ENCODE peak calls at places on chromosomes 4 and X, in seven cellular contexts. A is heart right ventricle, Z is fibroblast of mammary gland, F is astrocyte of the cerebellum, I is fibroblast of lung, C is BJ, R is kidney. L is an unnamed sample.

GRCh38 chrX:20320461-20321159 is 53.9 kb upstream of the RPS6KA3 start:
- DNase-seq in R (no peak), F (no peak), C (no peak), I (no peak), A (no peak), Z (no peak), L (no peak)

GRCh38 chr4:130359537-130359936 is 1263.6 kb downstream of the C4orf33 start:
- DNase-seq in Z (peak), F (peak), A (no peak), R (no peak), C (no peak), I (peak), L (peak)

GRCh38 chr4:130632731-130633604 is 1537.0 kb downstream of the C4orf33 start:
- DNase-seq in I (peak), C (no peak), A (no peak), R (no peak), F (peak), Z (peak), L (peak)

GRCh38 chrX:106415276-106415895 is 196.4 kb upstream of the RADX start:
- DNase-seq in R (no peak), A (no peak), F (no peak), Z (peak), I (peak), C (no peak), L (peak)

GRCh38 chr4:24516926-24517325 is 67.4 kb downstream of the DHX15 start:
- DNase-seq in C (no peak), R (no peak), F (no peak), Z (no peak), I (no peak), A (no peak), L (no peak)

GRCh38 chr4:10554694-10555093 is 97.5 kb upstream of the ZNF518B start:
- DNase-seq in C (no peak), F (peak), R (no peak), Z (peak), A (peak), I (peak), L (peak)

GRCh38 chr4:183657564-183657963 is 1.4 kb downstream of the RWDD4 start:
- DNase-seq in R (no peak), Z (no peak), F (no peak), A (no peak), C (no peak), I (peak), L (peak)

GRCh38 chr4:19130836-19131235 is 1109.3 kb upstream of the LCORL start:
- DNase-seq in I (peak), Z (peak), R (no peak), C (peak), F (peak), A (no peak), L (peak)

GRCh38 chr4:103091601-103092223 is 7.9 kb downstream of the BDH2 start:
- DNase-seq in A (no peak), I (peak), F (peak), R (no peak), C (no peak), Z (peak), L (peak)

GRCh38 chrX:120145295-120145925 is 13.0 kb upstream of the RHOXF2 start:
- DNase-seq in R (no peak), Z (no peak), C (no peak), I (no peak), A (no peak), F (no peak), L (no peak)

GRCh38 chr4:70504733-70505132 is 13.6 kb upstream of the AMTN start:
- DNase-seq in A (no peak), R (no peak), Z (no peak), C (no peak), I (no peak), F (no peak), L (no peak)

GRCh38 chr4:70508801-70509200 is 9.6 kb upstream of the AMTN start:
- DNase-seq in A (no peak), R (no peak), Z (no peak), I (peak), F (no peak), C (no peak), L (no peak)

DNA sequence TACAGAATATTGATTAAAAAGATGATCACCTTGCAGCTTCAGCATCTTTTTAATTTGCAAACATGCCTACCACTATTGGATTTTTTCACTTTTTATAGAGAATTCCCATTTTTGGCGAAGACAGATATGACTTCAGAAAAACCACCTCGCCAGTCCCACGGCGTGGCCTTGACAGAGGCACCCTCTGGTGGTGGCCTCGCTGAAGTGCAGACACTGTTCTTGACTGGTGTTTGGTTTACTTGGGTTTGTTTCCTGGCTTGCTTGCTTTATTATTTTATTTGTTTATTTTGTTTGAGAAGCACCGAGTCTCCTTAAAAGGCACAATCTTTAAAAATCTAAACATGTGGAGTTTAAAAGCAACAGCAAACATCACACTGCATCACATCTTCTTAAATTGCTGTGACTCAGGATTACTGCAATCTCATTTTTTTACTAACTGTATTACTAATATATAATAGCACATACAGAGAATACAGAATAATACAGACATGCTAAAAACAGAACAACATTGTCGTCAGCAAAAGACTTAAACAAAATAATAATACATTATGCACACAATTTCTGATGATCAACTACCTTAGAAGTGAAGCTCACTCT is 13.1 kb upstream of the AMTN start:
- DNase-seq in R (peak), A (peak), C (no peak), I (peak), F (peak), Z (peak), L (peak)
- TF ChIP-seq CTCF in R (peak), A (peak), C (peak), I (peak), F (peak), Z (peak), L (peak)

GRCh38 chr4:101527186-101527585 is 179.9 kb upstream of the PPP3CA start:
- DNase-seq in C (no peak), R (no peak), Z (no peak), I (peak), F (no peak), A (no peak), L (no peak)
- H3K4me3 ChIP-seq in C (no peak), R (no peak), Z (no peak), I (no peak), F (no peak), A (no peak), L (no peak)

DNA sequence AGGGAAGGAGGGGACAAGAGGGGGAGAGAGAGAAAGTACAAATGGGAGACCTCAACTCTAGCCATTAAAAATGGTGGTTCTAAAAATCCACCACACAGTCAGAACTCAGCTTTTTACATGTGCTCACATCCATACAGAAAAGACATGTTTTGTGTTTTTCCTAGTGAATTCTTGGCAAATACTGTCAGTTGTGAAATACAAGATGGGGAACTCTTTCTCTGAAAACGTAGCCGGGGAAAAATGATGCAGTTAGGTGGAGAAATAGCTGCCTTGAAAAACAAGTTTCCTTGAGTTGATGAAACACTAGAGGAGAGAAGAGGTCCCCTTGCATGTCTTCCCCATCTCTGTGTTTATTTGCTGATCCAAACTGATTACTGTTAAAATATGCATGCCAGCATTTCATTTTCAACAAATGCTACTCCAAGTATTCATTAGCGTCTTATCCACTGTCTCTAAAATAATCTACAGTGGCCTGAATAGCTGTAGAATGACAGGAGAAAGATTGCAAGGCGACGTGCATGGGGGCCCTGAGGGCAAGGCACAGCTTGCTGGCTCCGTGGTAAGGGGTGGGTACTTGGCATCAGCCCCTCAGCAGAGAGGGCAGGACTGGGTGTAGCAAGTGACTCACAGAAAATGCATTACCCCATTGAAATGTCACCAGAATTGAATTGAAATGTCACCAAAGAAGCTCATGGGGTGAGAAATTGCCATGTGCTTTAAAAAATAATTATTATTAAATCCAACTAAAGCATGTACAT is 48.1 kb upstream of the TBL1X start:
- DNase-seq in I (peak), R (no peak), Z (peak), A (no peak), F (no peak), C (peak), L (no peak)
- TF ChIP-seq CTCF in I (no peak), R (no peak), Z (no peak), A (no peak), F (no peak), C (no peak), L (no peak)

GRCh38 chrX:103776586-103776985 is at the start of gene PLP1:
- DNase-seq in F (no peak), C (no peak), I (no peak), A (no peak), R (no peak), Z (no peak), L (no peak)
- H3K4me3 ChIP-seq in F (no peak), C (no peak), I (no peak), A (no peak), R (no peak), Z (no peak), L (no peak)

DNA sequence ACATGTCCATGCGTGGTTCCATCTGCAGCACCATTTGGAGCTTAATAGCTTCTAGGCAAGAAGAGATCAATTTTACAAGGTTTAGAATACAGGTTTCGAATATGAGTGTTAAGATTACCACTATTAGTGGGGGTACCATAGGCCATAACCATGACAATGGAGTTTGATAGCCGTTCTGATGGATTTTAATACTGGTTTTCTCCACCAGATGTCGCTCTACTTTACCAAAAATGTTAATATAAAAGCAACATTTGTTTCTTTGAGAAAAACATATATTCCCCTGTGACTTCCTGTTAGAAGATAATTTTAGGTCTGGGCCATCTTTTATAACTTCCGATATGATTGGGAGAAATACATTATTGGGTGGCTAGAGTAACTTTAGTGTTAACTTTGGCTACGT is 499.7 kb upstream of the POU3F4 start:
- DNase-seq in R (no peak), Z (peak), F (no peak), I (no peak), A (no peak), C (no peak), L (no peak)
- TF ChIP-seq CTCF in R (peak), Z (peak), F (peak), I (no peak), A (no peak), C (no peak), L (peak)

GRCh38 chr4:98176531-98176930 is 33.3 kb upstream of the STPG2 start:
- DNase-seq in C (no peak), R (no peak), F (no peak), A (no peak), I (no peak), Z (no peak), L (no peak)
- H3K4me3 ChIP-seq in C (no peak), R (no peak), F (no peak), A (no peak), I (no peak), Z (no peak), L (no peak)

DNA sequence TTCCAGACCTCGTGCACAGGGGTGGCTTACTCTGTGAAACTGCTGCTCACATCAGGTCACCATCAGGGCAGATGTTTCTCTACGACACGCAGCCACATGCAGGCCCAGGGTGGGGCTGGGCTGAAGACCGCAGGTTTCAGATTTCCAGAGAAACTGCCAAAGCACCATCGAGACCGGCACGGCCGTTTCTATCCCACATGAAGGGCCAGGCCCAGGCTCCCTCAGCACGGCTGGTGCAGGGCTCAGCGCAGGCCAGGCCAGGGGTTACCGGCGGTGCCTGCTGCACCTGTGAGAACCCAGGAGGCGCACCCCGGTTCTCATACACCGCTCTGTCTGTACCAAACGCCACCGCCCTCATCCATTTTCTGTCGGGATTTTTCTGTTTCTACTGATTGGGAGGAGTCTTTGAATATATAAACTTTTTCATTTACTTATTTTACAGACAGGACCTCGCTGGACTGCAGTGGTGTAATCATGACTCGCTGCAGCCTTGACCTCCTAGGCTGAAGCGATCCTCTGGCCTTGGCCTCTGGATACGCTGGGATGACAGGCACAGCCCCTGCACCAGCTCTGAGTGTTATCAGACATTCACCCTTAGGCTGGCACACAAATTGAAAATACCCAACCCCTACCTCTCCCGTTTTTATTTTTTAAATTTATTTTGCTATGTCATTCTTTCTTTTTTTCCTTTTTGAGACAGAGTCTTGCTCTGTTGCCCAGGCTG is 17.1 kb downstream of the CTBP1 start:
- DNase-seq in A (no peak), C (no peak), I (no peak), R (peak), F (no peak), Z (peak), L (no peak)
- TF ChIP-seq CTCF in A (no peak), C (no peak), I (no peak), R (no peak), F (no peak), Z (no peak), L (no peak)

DNA sequence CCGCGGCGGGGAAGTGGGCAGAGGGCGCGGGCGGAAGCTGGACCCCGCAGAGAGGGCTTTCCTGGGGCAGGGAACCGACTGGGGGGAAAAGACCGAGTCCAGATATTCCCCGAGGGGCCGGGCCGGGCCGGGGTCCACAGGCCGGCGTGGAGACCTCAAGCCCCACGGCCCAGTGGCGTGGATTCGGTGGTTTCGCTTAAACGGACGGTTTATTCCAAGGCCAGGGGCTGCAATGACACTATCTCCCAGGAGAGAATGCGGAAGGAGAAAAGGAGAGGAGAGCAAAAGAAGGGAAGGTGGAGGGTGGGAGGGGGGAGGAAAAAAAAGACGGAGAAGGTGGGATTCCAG is 10.8 kb downstream of the ARX start:
- DNase-seq in Z (no peak), F (no peak), A (no peak), C (no peak), R (no peak), I (no peak), L (no peak)
- H3K4me3 ChIP-seq in Z (no peak), F (peak), A (peak), C (peak), R (no peak), I (no peak), L (no peak)

DNA sequence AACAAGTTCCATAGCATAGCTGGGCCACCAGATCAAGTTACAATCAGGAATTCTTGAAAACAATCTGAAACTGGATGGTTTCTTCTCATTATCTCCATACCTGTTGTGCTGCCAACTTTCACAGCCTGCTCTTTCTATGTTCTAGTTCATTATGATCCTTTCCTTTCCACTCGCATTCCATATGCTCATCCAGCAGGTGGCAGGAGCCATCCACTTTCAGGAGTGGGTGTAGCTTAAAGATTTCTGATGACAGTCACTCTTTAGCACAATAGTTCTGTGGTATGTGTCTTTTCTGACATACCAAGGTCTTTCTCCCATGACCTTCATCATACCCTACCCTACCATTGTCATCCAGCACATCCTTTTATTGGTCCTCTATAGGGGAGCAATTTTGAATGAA is 46.4 kb downstream of the PAGE2 start:
- DNase-seq in R (no peak), Z (peak), F (peak), C (no peak), I (peak), A (peak), L (peak)
- TF ChIP-seq CTCF in R (peak), Z (peak), F (peak), C (peak), I (peak), A (peak), L (peak)

L was measured in astrocyte of the spinal cord.